ENCODE peak calls at places on chromosomes 11 and 22, in four cellular contexts. E is stimulated activated CD4-positive, alpha-beta T cell treated with anti-CD3 and anti-CD28 coated beads, Interleukin-1b, Interleukin-23, amount 100 ng/mL, for 1 hour; G is substantia nigra; U is ACHN. L is an unnamed sample.

GRCh38 chr22:23523746-23524145 is 56.3 kb downstream of the IGLL1 start:
- DNase-seq in E (no peak), G (no peak), U (no peak), L (no peak)

GRCh38 chr11:60989108-60989650 is 17.7 kb downstream of the CD6 start:
- DNase-seq in E (no peak), G (no peak), U (no peak), L (no peak)

GRCh38 chr11:45079075-45079444 is 67.4 kb upstream of the PRDM11 start:
- DNase-seq in E (no peak), G (no peak), U (no peak), L (peak; percentile 60)

GRCh38 chr11:844693-845644 is 2.3 kb downstream of the TSPAN4 start:
- DNase-seq in E (no peak), G (peak; percentile 26), U (peak; percentile 83), L (peak; percentile 31)

GRCh38 chr11:65576867-65577755 is 1.3 kb downstream of the EHBP1L1 start:
- DNase-seq in E (no peak), G (peak; percentile 44), U (peak; percentile 81), L (no peak)

GRCh38 chr11:37849731-37850130 is 1251.7 kb upstream of the RAG2 start:
- DNase-seq in E (no peak), G (no peak), U (no peak), L (no peak)

GRCh38 chr11:112113539-112114457 is 27.1 kb downstream of the SDHD start:
- DNase-seq in E (no peak), G (no peak), U (peak; percentile 72), L (peak; percentile 86)

GRCh38 chr11:100740440-100740839 is 53.4 kb downstream of the ARHGAP42 start:
- DNase-seq in E (no peak), G (no peak), U (no peak), L (no peak)

GRCh38 chr11:126268361-126268707 is 361 bp downstream of the SRPRA start:
- DNase-seq in E (no peak), G (no peak), U (no peak), L (no peak)

GRCh38 chr11:35564246-35564595 is 38.8 kb upstream of the PAMR1 start:
- DNase-seq in E (no peak), G (no peak), U (no peak), L (no peak)

GRCh38 chr11:34758262-34758661 is 137.4 kb downstream of the EHF start:
- DNase-seq in E (no peak), G (no peak), U (no peak), L (no peak)

GRCh38 chr11:17852246-17852645 is 117.7 kb downstream of the KCNC1 start:
- DNase-seq in E (no peak), G (no peak), U (no peak), L (no peak)

GRCh38 chr11:40129276-40129675 is 1330.2 kb downstream of the LRRC4C start:
- DNase-seq in E (no peak), G (no peak), U (peak; percentile 10), L (peak; percentile 65)

GRCh38 chr11:47406896-47407745 is 1.3 kb upstream of the SLC39A13 start:
- DNase-seq in E (no peak), G (no peak), U (no peak), L (no peak)

GRCh38 chr22:39558254-39558727 is 12.3 kb upstream of the CACNA1I start:
- DNase-seq in E (no peak), G (no peak), U (no peak), L (no peak)

GRCh38 chr11:119006696-119007095 is 8.8 kb downstream of the CENATAC start:
- DNase-seq in E (no peak), G (no peak), U (no peak), L (no peak)

GRCh38 chr11:22670803-22671202 is 4.4 kb downstream of the GAS2 start:
- DNase-seq in E (no peak), G (no peak), U (peak; percentile 37), L (peak; percentile 79)

GRCh38 chr11:32109138-32109537 is 18.3 kb downstream of the RCN1 start:
- DNase-seq in E (no peak), G (no peak), U (no peak), L (no peak)

GRCh38 chr11:64619811-64620285 is 28.8 kb downstream of the SLC22A12 start:
- DNase-seq in E (no peak), G (peak; percentile 24), U (no peak), L (no peak)

GRCh38 chr11:118790357-118791014 is 478 bp downstream of the DDX6 start:
- DNase-seq in E (peak; percentile 41), G (peak; percentile 88), U (peak; percentile 40), L (peak; percentile 90)

GRCh38 chr11:131365601-131366000 is 4.8 kb upstream of the NTM start:
- DNase-seq in E (no peak), G (no peak), U (no peak), L (no peak)

GRCh38 chr11:103051986-103052385 is 40.0 kb downstream of the DCUN1D5 start:
- DNase-seq in E (no peak), G (no peak), U (peak; percentile 87), L (no peak)

GRCh38 chr11:45809456-45810395 is 4.8 kb downstream of the SLC35C1 start:
- DNase-seq in E (no peak), G (no peak), U (no peak), L (no peak)

GRCh38 chr11:16326679-16327297 is 29.6 kb downstream of the SOX6 start:
- DNase-seq in E (no peak), G (no peak), U (no peak), L (no peak)

GRCh38 chr22:40541300-40541699 is 95.2 kb downstream of the MRTFA start:
- DNase-seq in E (no peak), G (no peak), U (no peak), L (no peak)